ENCODE peak calls at places on chromosomes 11 and 22, in eight cellular contexts. One of them, this sample, is unnamed.

GRCh38 chr11:110447897-110448522 is 18.3 kb downstream of the FDX1 start:
- DNase-seq in H9: no peak
- DNase-seq in progenitor cell of endocrine pancreas: no peak
- DNase-seq in uterus: no peak
- DNase-seq in testis: no peak
- DNase-seq in colonic mucosa: no peak
- DNase-seq in HFFc6: no peak
- DNase-seq in OCI-LY7: peak; percentile 35
- DNase-seq in this sample: no peak

GRCh38 chr11:45933131-45933821 is 10.8 kb downstream of the LARGE2 start:
- DNase-seq in progenitor cell of endocrine pancreas: no peak
- DNase-seq in testis: no peak
- DNase-seq in HFFc6: peak; percentile 35
- DNase-seq in H9: peak; percentile 31
- DNase-seq in OCI-LY7: peak; percentile 89
- DNase-seq in uterus: no peak
- DNase-seq in colonic mucosa: no peak
- DNase-seq in this sample: no peak

GRCh38 chr11:11989774-11990744 is 18.4 kb downstream of the DKK3 start:
- DNase-seq in HFFc6: no peak
- DNase-seq in H9: no peak
- DNase-seq in uterus: no peak
- DNase-seq in OCI-LY7: no peak
- DNase-seq in colonic mucosa: no peak
- DNase-seq in testis: peak; percentile 67
- DNase-seq in progenitor cell of endocrine pancreas: no peak
- DNase-seq in this sample: no peak

GRCh38 chr11:119195680-119196079 is 10.4 kb downstream of the NHERF4 start:
- DNase-seq in H9: peak; percentile 96
- DNase-seq in uterus: no peak
- DNase-seq in HFFc6: peak; percentile 66
- DNase-seq in testis: no peak
- DNase-seq in progenitor cell of endocrine pancreas: no peak
- DNase-seq in OCI-LY7: no peak
- DNase-seq in colonic mucosa: peak; percentile 61
- DNase-seq in this sample: peak; percentile 58

GRCh38 chr11:122933434-122933833 is 48.2 kb downstream of the BSX start:
- DNase-seq in progenitor cell of endocrine pancreas: no peak
- DNase-seq in testis: no peak
- DNase-seq in colonic mucosa: no peak
- DNase-seq in uterus: no peak
- DNase-seq in OCI-LY7: no peak
- DNase-seq in H9: no peak
- DNase-seq in HFFc6: no peak
- DNase-seq in this sample: no peak

GRCh38 chr11:92399702-92400101 is 175.1 kb downstream of the FAT3 start:
- DNase-seq in colonic mucosa: no peak
- DNase-seq in uterus: no peak
- DNase-seq in H9: no peak
- DNase-seq in HFFc6: no peak
- DNase-seq in OCI-LY7: no peak
- DNase-seq in progenitor cell of endocrine pancreas: no peak
- DNase-seq in testis: no peak
- DNase-seq in this sample: no peak

GRCh38 chr11:14554959-14555358 is 34.8 kb upstream of the PSMA1 start:
- DNase-seq in progenitor cell of endocrine pancreas: no peak
- DNase-seq in colonic mucosa: no peak
- DNase-seq in OCI-LY7: no peak
- DNase-seq in uterus: no peak
- DNase-seq in H9: no peak
- DNase-seq in testis: no peak
- DNase-seq in HFFc6: no peak
- DNase-seq in this sample: no peak

GRCh38 chr11:104060004-104060403 is 23.6 kb downstream of the DDI1 start:
- DNase-seq in uterus: no peak
- DNase-seq in colonic mucosa: no peak
- DNase-seq in OCI-LY7: no peak
- DNase-seq in HFFc6: no peak
- DNase-seq in H9: no peak
- DNase-seq in progenitor cell of endocrine pancreas: no peak
- DNase-seq in testis: no peak
- DNase-seq in this sample: no peak

GRCh38 chr11:90288207-90288821 is 65.5 kb upstream of the CHORDC1 start:
- DNase-seq in progenitor cell of endocrine pancreas: no peak
- DNase-seq in H9: no peak
- DNase-seq in HFFc6: peak; percentile 0
- DNase-seq in uterus: no peak
- DNase-seq in colonic mucosa: no peak
- DNase-seq in testis: no peak
- DNase-seq in OCI-LY7: peak; percentile 18
- DNase-seq in this sample: no peak

GRCh38 chr11:73612601-73613137 is 14.8 kb upstream of the FAM168A start:
- DNase-seq in testis: no peak
- DNase-seq in HFFc6: no peak
- DNase-seq in uterus: no peak
- DNase-seq in H9: no peak
- DNase-seq in OCI-LY7: no peak
- DNase-seq in colonic mucosa: no peak
- DNase-seq in progenitor cell of endocrine pancreas: no peak
- DNase-seq in this sample: no peak

GRCh38 chr11:108559340-108559739 is 34.2 kb downstream of the EXPH5 start:
- DNase-seq in testis: no peak
- DNase-seq in OCI-LY7: no peak
- DNase-seq in H9: no peak
- DNase-seq in colonic mucosa: no peak
- DNase-seq in uterus: no peak
- DNase-seq in progenitor cell of endocrine pancreas: no peak
- DNase-seq in HFFc6: peak; percentile 28
- DNase-seq in this sample: no peak

GRCh38 chr22:38449776-38450175 is 5.2 kb downstream of the KCNJ4 start:
- DNase-seq in H9: no peak
- DNase-seq in testis: no peak
- DNase-seq in OCI-LY7: no peak
- DNase-seq in colonic mucosa: no peak
- DNase-seq in uterus: no peak
- DNase-seq in progenitor cell of endocrine pancreas: no peak
- DNase-seq in HFFc6: no peak
- DNase-seq in this sample: no peak

GRCh38 chr11:116582621-116583020 is 190.2 kb downstream of the BUD13 start:
- DNase-seq in colonic mucosa: no peak
- DNase-seq in uterus: no peak
- DNase-seq in OCI-LY7: no peak
- DNase-seq in progenitor cell of endocrine pancreas: no peak
- DNase-seq in H9: no peak
- DNase-seq in HFFc6: no peak
- DNase-seq in testis: no peak
- DNase-seq in this sample: no peak

DNA sequence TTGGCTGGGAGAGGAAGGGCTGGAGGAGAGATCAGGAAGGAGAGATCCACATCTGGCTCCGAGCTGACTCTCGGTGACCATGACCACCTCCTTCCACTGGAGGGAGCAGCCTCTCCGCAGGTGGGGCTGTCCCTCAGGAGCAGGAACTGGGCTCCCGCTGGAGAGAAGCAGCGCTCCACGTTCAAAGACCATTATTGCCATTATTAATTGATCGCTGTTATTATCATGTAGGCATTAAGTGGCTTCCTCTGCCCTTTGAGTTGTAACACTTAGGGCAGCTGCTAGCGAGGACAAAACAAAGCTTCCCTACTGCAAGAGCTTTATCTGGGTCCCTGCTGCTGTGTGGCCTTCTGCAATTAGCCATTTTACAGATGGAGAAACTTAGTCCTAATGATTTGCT is 251.9 kb downstream of the ST3GAL4 start:
- DNase-seq in progenitor cell of endocrine pancreas: peak; percentile 47
- DNase-seq in testis: peak; percentile 62
- DNase-seq in colonic mucosa: peak; percentile 25
- DNase-seq in uterus: no peak
- DNase-seq in OCI-LY7: peak; percentile 5
- DNase-seq in HFFc6: peak; percentile 60
- DNase-seq in H9: peak; percentile 87
- DNase-seq in this sample: peak; percentile 73
- TF ChIP-seq CTCF in progenitor cell of endocrine pancreas: peak; percentile 87
- TF ChIP-seq CTCF in testis: peak; percentile 65
- TF ChIP-seq CTCF in colonic mucosa: peak; percentile 46
- TF ChIP-seq CTCF in uterus: peak; percentile 36
- TF ChIP-seq CTCF in OCI-LY7: peak; percentile 57
- TF ChIP-seq CTCF in HFFc6: peak; percentile 93
- TF ChIP-seq CTCF in H9: peak; percentile 91
- TF ChIP-seq CTCF in this sample: peak; percentile 66

DNA sequence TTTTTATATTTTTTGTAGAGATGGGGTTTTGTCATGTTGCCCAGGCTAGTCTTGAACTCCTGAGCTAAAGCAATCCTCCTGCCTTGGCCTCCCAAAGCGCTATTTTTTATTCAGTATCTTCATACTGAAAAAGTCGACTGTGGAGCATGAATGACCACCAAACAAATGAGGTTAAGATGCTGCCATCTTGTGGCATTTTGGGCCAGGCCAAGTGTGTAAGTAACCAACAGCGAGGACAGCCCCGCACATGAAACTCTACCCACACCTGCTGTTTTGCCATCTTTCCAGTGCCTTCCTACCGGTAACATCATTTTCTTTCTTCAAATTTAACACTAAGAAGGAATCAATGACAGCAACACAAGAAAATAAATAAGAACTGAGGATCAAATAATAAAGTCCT is 32.2 kb upstream of the AQP11 start:
- DNase-seq in uterus: no peak
- DNase-seq in testis: no peak
- DNase-seq in OCI-LY7: no peak
- DNase-seq in colonic mucosa: peak; percentile 35
- DNase-seq in progenitor cell of endocrine pancreas: no peak
- DNase-seq in HFFc6: no peak
- DNase-seq in H9: peak; percentile 64
- DNase-seq in this sample: peak; percentile 31
- TF ChIP-seq CTCF in uterus: no peak
- TF ChIP-seq CTCF in testis: no peak
- TF ChIP-seq CTCF in OCI-LY7: peak; percentile 45
- TF ChIP-seq CTCF in colonic mucosa: no peak
- TF ChIP-seq CTCF in progenitor cell of endocrine pancreas: peak; percentile 18
- TF ChIP-seq CTCF in HFFc6: peak; percentile 46
- TF ChIP-seq CTCF in H9: peak; percentile 68
- TF ChIP-seq CTCF in this sample: no peak

GRCh38 chr11:114478768-114479167 is 39.5 kb downstream of the REXO2 start:
- DNase-seq in uterus: no peak
- DNase-seq in progenitor cell of endocrine pancreas: no peak
- DNase-seq in colonic mucosa: no peak
- DNase-seq in testis: no peak
- DNase-seq in OCI-LY7: no peak
- DNase-seq in H9: peak; percentile 41
- DNase-seq in HFFc6: no peak
- DNase-seq in this sample: no peak
- TF ChIP-seq CTCF in uterus: no peak
- TF ChIP-seq CTCF in progenitor cell of endocrine pancreas: no peak
- TF ChIP-seq CTCF in colonic mucosa: no peak
- TF ChIP-seq CTCF in testis: no peak
- TF ChIP-seq CTCF in OCI-LY7: no peak
- TF ChIP-seq CTCF in H9: no peak
- TF ChIP-seq CTCF in HFFc6: no peak
- TF ChIP-seq CTCF in this sample: no peak

GRCh38 chr11:96524475-96524874 is 134.7 kb downstream of the JRKL start:
- DNase-seq in uterus: no peak
- DNase-seq in H9: no peak
- DNase-seq in testis: no peak
- DNase-seq in colonic mucosa: no peak
- DNase-seq in progenitor cell of endocrine pancreas: no peak
- DNase-seq in HFFc6: no peak
- DNase-seq in OCI-LY7: no peak
- DNase-seq in this sample: no peak
- TF ChIP-seq CTCF in uterus: no peak
- TF ChIP-seq CTCF in H9: no peak
- TF ChIP-seq CTCF in testis: no peak
- TF ChIP-seq CTCF in colonic mucosa: no peak
- TF ChIP-seq CTCF in progenitor cell of endocrine pancreas: no peak
- TF ChIP-seq CTCF in HFFc6: peak; percentile 46
- TF ChIP-seq CTCF in OCI-LY7: peak; percentile 41
- TF ChIP-seq CTCF in this sample: no peak

DNA sequence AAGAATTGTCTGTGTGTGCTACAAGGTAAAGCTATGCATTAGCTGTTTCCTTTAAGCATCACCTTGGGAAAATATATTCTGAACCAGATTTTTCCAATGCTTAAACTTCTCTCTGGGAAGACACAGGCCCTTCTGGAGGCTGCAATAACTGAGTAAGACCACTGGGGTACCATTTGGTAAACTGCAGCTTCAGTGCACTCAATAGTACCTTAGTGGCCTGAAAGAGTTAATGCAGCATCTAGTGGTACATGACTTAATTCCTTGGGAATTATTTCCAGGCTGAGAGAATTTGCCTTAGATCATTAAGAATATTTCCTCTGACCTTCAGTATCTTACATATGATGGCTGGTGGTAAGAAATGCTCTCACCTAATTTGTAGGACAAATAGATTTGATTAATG is 727.4 kb downstream of the DLG2 start:
- DNase-seq in uterus: no peak
- DNase-seq in progenitor cell of endocrine pancreas: no peak
- DNase-seq in H9: peak; percentile 44
- DNase-seq in HFFc6: no peak
- DNase-seq in testis: no peak
- DNase-seq in OCI-LY7: peak; percentile 3
- DNase-seq in colonic mucosa: no peak
- DNase-seq in this sample: no peak
- TF ChIP-seq CTCF in uterus: no peak
- TF ChIP-seq CTCF in progenitor cell of endocrine pancreas: peak; percentile 60
- TF ChIP-seq CTCF in H9: peak; percentile 80
- TF ChIP-seq CTCF in HFFc6: peak; percentile 28
- TF ChIP-seq CTCF in testis: no peak
- TF ChIP-seq CTCF in OCI-LY7: peak; percentile 56
- TF ChIP-seq CTCF in colonic mucosa: no peak
- TF ChIP-seq CTCF in this sample: peak; percentile 65

This sample was measured in endothelial cell.